ENCODE peak calls at places on chromosome 10, in five cellular contexts. R is AG04449, Q is cardiac muscle cell, P is GM13977, G is fibroblast of lung. L is an unnamed sample.

GRCh38 chr10:112375721-112376577 is 2.0 kb downstream of the ACSL5 start:
- DNase-seq in G (peak), Q (no peak), R (no peak), P (peak), L (peak)

GRCh38 chr10:120034236-120034635 is 141.7 kb downstream of the SEC23IP start:
- DNase-seq in Q (no peak), P (no peak), R (no peak), G (no peak), L (no peak)

GRCh38 chr10:119268871-119269506 is 61.6 kb downstream of the GRK5 start:
- DNase-seq in P (peak), Q (no peak), G (no peak), R (no peak), L (peak)

GRCh38 chr10:128178319-128178937 is 52.2 kb upstream of the MKI67 start:
- DNase-seq in P (peak), R (no peak), G (peak), Q (peak), L (peak)

GRCh38 chr10:15223174-15223573 is 54.7 kb upstream of the NMT2 start:
- DNase-seq in R (peak), G (peak), Q (no peak), P (no peak), L (no peak)

GRCh38 chr10:70265032-70265689 is 18.6 kb downstream of the NPFFR1 start:
- DNase-seq in Q (peak), P (peak), G (no peak), R (no peak), L (peak)

GRCh38 chr10:92146072-92146471 is 144.8 kb downstream of the CPEB3 start:
- DNase-seq in Q (no peak), P (no peak), R (no peak), G (no peak), L (no peak)

GRCh38 chr10:93542358-93542791 is 24.1 kb upstream of the FFAR4 start:
- DNase-seq in P (no peak), Q (peak), G (peak), R (no peak), L (no peak)

GRCh38 chr10:131221632-131222277 is 89.8 kb downstream of the TCERG1L start:
- DNase-seq in G (no peak), R (no peak), Q (no peak), P (no peak), L (no peak)

GRCh38 chr10:123897146-123897545 is 5.5 kb upstream of the CPXM2 start:
- DNase-seq in G (no peak), P (no peak), R (no peak), Q (no peak), L (no peak)
- TF ChIP-seq CTCF in G (no peak), P (peak), R (no peak), Q (peak), L (no peak)

GRCh38 chr10:88883443-88883799 is 3.4 kb downstream of the STAMBPL1 start:
- DNase-seq in R (no peak), P (no peak), G (peak), Q (no peak), L (no peak)
- TF ChIP-seq CTCF in R (no peak), P (no peak), G (no peak), Q (no peak), L (no peak)

GRCh38 chr10:13483951-13484350 is 44.9 kb downstream of the BEND7 start:
- DNase-seq in G (no peak), P (no peak), Q (no peak), R (no peak), L (peak)

GRCh38 chr10:13489035-13489434 is 39.8 kb downstream of the BEND7 start:
- DNase-seq in R (no peak), Q (no peak), G (no peak), P (no peak), L (no peak)

GRCh38 chr10:13483073-13483472 is 45.7 kb downstream of the BEND7 start:
- DNase-seq in R (no peak), G (no peak), Q (no peak), P (peak), L (peak)

GRCh38 chr10:13481690-13482089 is 47.1 kb downstream of the BEND7 start:
- DNase-seq in P (no peak), Q (no peak), R (no peak), G (no peak), L (no peak)

GRCh38 chr10:13485623-13486022 is 43.2 kb downstream of the BEND7 start:
- DNase-seq in G (peak), P (no peak), Q (peak), R (no peak), L (no peak)
- TF ChIP-seq CTCF in G (peak), P (no peak), Q (peak), R (peak), L (no peak)

GRCh38 chr10:73386583-73386982 is 27.3 kb downstream of the ANXA7 start:
- DNase-seq in P (no peak), Q (no peak), G (no peak), R (no peak), L (no peak)

DNA sequence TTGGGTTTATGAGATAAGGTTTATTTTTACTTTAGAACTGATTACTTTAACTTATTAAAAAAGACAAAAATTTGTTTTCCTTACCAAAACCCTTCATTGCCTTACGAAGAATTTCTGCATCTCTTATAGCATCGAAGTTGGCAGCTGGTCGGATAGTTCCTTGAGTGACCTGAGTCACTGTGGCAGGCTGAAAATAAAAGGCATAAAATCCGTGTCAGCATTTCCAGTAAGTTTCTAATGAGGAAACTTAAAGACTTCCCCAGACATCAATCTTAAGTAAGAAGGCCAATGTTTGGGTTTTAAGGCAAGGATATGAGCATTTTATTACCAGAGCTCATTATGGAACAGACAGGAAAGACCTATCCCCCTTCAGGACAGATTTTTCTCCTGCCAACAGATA is 25.6 kb downstream of the ANXA7 start:
- DNase-seq in Q (no peak), P (no peak), G (no peak), R (no peak), L (no peak)
- TF ChIP-seq CTCF in Q (no peak), P (no peak), G (no peak), R (no peak), L (no peak)

GRCh38 chr10:89494615-89495014 is 40.8 kb downstream of the SLC16A12 start:
- DNase-seq in P (no peak), R (no peak), Q (no peak), G (no peak), L (no peak)
- TF ChIP-seq CTCF in P (no peak), R (no peak), Q (no peak), G (no peak), L (no peak)

L was measured in GM20000.